ENCODE peak calls at places on chromosomes 5 and 9, in eight cellular contexts. K is progenitor cell of endocrine pancreas; V is endothelial cell; S is GM12865; F is coronary artery; R is sigmoid colon; O is CD8-positive, alpha-beta T cell; E is tibial nerve. I is an unnamed sample.

GRCh38 chr5:133777951-133778350 is 165.6 kb upstream of the FSTL4 start:
- DNase-seq in K (no peak), V (no peak), S (no peak), F (peak), R (no peak), O (no peak), E (no peak), I (no peak)

GRCh38 chr9:127053908-127054307 is 68.5 kb downstream of the ANGPTL2 start:
- DNase-seq in K (no peak), V (no peak), S (no peak), F (no peak), R (no peak), O (no peak), E (no peak), I (no peak)

GRCh38 chr9:37554318-37554717 is 21.9 kb downstream of the FBXO10 start:
- DNase-seq in K (no peak), V (no peak), S (no peak), F (no peak), R (no peak), O (no peak), E (no peak), I (no peak)

GRCh38 chr5:155987261-155987810 is 339.6 kb upstream of the SGCD start:
- DNase-seq in K (no peak), V (no peak), S (no peak), F (no peak), R (no peak), O (no peak), E (no peak), I (no peak)

GRCh38 chr5:83294246-83294645 is 177.3 kb upstream of the VCAN start:
- DNase-seq in K (no peak), V (no peak), S (no peak), F (no peak), R (no peak), O (no peak), E (no peak), I (no peak)

GRCh38 chr9:136342191-136343120 is 15.1 kb downstream of the GPSM1 start:
- DNase-seq in K (peak), V (peak), S (peak), F (no peak), R (peak), O (peak), E (peak), I (no peak)

GRCh38 chr5:137627293-137627692 is 108.6 kb downstream of the KLHL3 start:
- DNase-seq in K (no peak), V (no peak), S (no peak), F (no peak), R (no peak), O (no peak), E (no peak), I (no peak)

GRCh38 chr5:167633931-167634341 is 657.5 kb upstream of the WWC1 start:
- DNase-seq in K (no peak), V (no peak), S (no peak), F (no peak), R (no peak), O (no peak), E (no peak), I (no peak)

GRCh38 chr5:84215521-84215920 is 169.2 kb downstream of the EDIL3 start:
- DNase-seq in K (no peak), V (no peak), S (no peak), F (no peak), R (no peak), O (no peak), E (no peak), I (no peak)

GRCh38 chr9:20382460-20383071 is 239.7 kb downstream of the MLLT3 start:
- DNase-seq in K (no peak), V (no peak), S (peak), F (no peak), R (no peak), O (no peak), E (no peak), I (no peak)

GRCh38 chr9:91376239-91376638 is 14.5 kb upstream of the AUH start:
- DNase-seq in K (no peak), V (no peak), S (no peak), F (no peak), R (no peak), O (no peak), E (no peak), I (no peak)

GRCh38 chr5:111628901-111629300 is 116.6 kb upstream of the STARD4 start:
- DNase-seq in K (no peak), V (no peak), S (no peak), F (no peak), R (no peak), O (no peak), E (no peak), I (no peak)

GRCh38 chr5:92805446-92805845 is 775.6 kb downstream of the NR2F1-AS1 start:
- DNase-seq in K (no peak), V (no peak), S (no peak), F (no peak), R (no peak), O (no peak), E (no peak), I (no peak)

GRCh38 chr5:90153031-90153430 is 256.5 kb downstream of the CETN3 start:
- DNase-seq in K (no peak), V (no peak), S (no peak), F (no peak), R (no peak), O (no peak), E (no peak), I (no peak)

GRCh38 chr5:55657443-55657842 is 54.7 kb downstream of the SLC38A9 start:
- DNase-seq in K (no peak), V (no peak), S (no peak), F (no peak), R (no peak), O (no peak), E (no peak), I (no peak)

GRCh38 chr5:112848116-112848811 is 12.8 kb upstream of the SRP19 start:
- DNase-seq in K (no peak), V (no peak), S (peak), F (no peak), R (no peak), O (no peak), E (no peak), I (no peak)

GRCh38 chr5:112419050-112419595 is at the start of gene EPB41L4A:
- DNase-seq in K (peak), V (peak), S (peak), F (no peak), R (no peak), O (no peak), E (no peak), I (no peak)

GRCh38 chr9:114014044-114014443 is 64.1 kb downstream of the AMBP start:
- DNase-seq in K (no peak), V (no peak), S (no peak), F (no peak), R (no peak), O (no peak), E (no peak), I (no peak)

GRCh38 chr9:114007991-114008666 is 70.0 kb downstream of the AMBP start:
- DNase-seq in K (peak), V (peak), S (no peak), F (peak), R (peak), O (no peak), E (no peak), I (peak)

GRCh38 chr9:114008667-114009410 is 69.3 kb downstream of the AMBP start:
- DNase-seq in K (peak), V (no peak), S (no peak), F (peak), R (peak), O (no peak), E (no peak), I (peak)

GRCh38 chr9:114012126-114012525 is 66.0 kb downstream of the AMBP start:
- DNase-seq in K (no peak), V (no peak), S (no peak), F (peak), R (peak), O (no peak), E (no peak), I (no peak)

GRCh38 chr9:114011313-114011712 is 66.8 kb downstream of the AMBP start:
- DNase-seq in K (peak), V (peak), S (no peak), F (peak), R (no peak), O (no peak), E (no peak), I (no peak)
- TF ChIP-seq CTCF in K (no peak), V (no peak), S (no peak), F (no peak), R (no peak), O (no peak), E (no peak), I (no peak)

DNA sequence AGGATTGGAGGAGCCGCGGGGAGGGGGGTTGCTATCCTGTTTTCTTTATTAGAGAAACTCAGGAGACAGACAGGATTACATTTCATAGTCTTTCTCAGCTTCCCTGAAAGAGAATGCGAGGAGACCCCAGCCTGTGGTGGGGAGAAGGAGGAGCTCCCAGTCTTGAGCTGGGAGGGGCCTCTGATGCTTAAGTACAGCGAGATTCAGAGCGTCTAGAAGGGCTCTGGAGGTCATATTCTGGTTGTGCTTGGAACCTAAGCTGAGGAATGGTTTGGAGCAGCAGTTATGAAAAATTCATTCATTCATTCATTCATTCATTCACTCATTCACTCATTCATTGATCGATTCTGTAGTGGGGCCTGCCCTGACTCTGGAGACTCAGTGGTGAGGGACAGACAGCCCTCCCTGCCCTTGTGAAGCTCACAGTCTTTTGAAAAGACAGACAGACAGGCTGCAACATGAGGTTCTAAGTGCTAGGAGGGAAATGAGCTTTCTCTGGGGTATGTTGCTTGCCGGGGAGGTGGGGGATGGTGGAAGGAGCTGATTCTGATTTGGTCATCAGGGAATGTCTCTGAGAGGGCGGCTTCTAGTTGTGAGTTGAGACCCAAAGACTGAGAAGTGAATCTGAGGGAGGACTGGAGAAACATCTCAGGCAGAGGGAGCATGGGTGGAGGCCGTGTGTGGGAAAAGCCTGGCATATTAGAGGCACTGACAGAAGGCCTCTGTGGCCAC is 2.5 kb upstream of the SPRY4 start:
- DNase-seq in K (no peak), V (no peak), S (no peak), F (peak), R (peak), O (no peak), E (no peak), I (no peak)
- TF ChIP-seq CTCF in K (no peak), V (no peak), S (no peak), F (no peak), R (no peak), O (no peak), E (no peak), I (peak)

GRCh38 chr5:78533356-78533755 is 115.2 kb downstream of the LHFPL2 start:
- DNase-seq in K (no peak), V (no peak), S (peak), F (no peak), R (peak), O (no peak), E (no peak), I (no peak)
- TF ChIP-seq CTCF in K (peak), V (no peak), S (peak), F (no peak), R (peak), O (no peak), E (no peak), I (peak)

DNA sequence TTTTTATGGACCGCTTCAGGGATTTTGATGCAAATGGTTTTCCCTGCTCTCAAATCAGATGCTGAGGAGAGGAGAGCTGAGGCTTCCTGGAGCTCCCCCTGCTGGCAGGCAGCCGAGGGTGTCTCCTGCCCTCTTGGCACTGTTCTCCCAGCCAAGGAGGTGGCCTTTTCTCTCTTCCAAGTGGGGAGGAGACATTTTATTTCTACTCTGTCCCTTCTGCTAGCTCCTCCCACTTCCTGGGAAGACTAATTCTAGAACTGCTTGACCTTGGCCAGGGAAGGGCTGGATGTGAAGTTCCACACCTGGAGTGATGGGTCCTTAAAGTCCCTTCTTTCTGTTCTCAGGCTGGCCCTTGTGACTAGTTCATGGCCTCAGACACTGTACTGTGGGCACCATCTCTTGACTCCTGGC is 31.8 kb downstream of the PTPA start:
- DNase-seq in K (peak), V (peak), S (peak), F (peak), R (peak), O (peak), E (peak), I (no peak)
- TF ChIP-seq CTCF in K (peak), V (peak), S (peak), F (peak), R (peak), O (peak), E (peak), I (peak)

GRCh38 chr9:124868511-124869465 is 6.9 kb downstream of the ARPC5L start:
- DNase-seq in K (peak), V (peak), S (peak), F (peak), R (peak), O (peak), E (peak), I (no peak)
- TF ChIP-seq CTCF in K (peak), V (no peak), S (peak), F (no peak), R (no peak), O (no peak), E (no peak), I (peak)

DNA sequence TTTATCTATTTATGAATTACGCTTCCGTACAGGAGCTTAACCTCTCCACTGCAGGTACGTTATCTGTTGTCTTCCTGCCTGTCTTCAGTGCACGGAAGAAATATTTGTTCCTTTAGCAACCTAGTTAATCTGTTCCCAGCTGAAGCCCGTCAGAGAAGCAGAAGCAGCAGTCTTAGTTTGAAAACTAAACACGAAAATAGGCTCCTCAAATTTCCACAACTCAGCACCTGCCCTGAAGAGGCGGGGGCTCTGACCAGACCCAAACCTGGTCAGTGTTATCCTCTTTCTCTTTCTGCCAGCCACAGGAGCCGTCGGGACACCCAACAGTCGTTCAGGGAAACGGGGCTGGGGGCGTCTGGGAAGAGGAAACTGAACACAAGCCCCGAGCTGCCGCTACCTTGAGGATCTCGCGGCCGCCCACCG is 426 bp downstream of the NUDCD2 start:
- DNase-seq in K (no peak), V (no peak), S (no peak), F (no peak), R (no peak), O (no peak), E (no peak), I (no peak)
- TF ChIP-seq CTCF in K (no peak), V (no peak), S (no peak), F (no peak), R (no peak), O (no peak), E (no peak), I (no peak)

I was measured in chondrocyte.